ENCODE peak calls at places on chromosomes 16 and 17, in six cellular contexts. A is brain microvascular endothelial cell; W is PC-9; M is NCI-H1694 treated with DMSO at 0.1 percent for 48 hours; N is CD4-positive, alpha-beta memory T cell; T is progenitor cell of endocrine pancreas. P is an unnamed sample.

GRCh38 chr16:56356276-56357241 is 68.8 kb downstream of the AMFR start:
- DNase-seq in A (peak), W (peak), M (peak), N (peak), T (peak), P (peak)

GRCh38 chr17:20202141-20202574 is 193.0 kb downstream of the SPECC1 start:
- DNase-seq in A (no peak), W (no peak), M (no peak), N (no peak), T (no peak), P (no peak)

GRCh38 chr17:46822388-46822921 is 4.0 kb upstream of the WNT3 start:
- DNase-seq in A (no peak), W (no peak), M (no peak), N (no peak), T (no peak), P (no peak)

GRCh38 chr17:65530985-65531507 is 30.4 kb downstream of the AXIN2 start:
- DNase-seq in A (peak), W (no peak), M (no peak), N (no peak), T (no peak), P (no peak)

GRCh38 chr16:59385953-59386352 is 651.8 kb upstream of the GOT2 start:
- DNase-seq in A (peak), W (no peak), M (no peak), N (no peak), T (no peak), P (no peak)

GRCh38 chr17:47675380-47676198 is 18.4 kb upstream of the TBKBP1 start:
- DNase-seq in A (no peak), W (no peak), M (no peak), N (no peak), T (no peak), P (no peak)

GRCh38 chr17:13099906-13100305 is 82.1 kb upstream of the ELAC2 start:
- DNase-seq in A (no peak), W (no peak), M (no peak), N (no peak), T (no peak), P (no peak)

GRCh38 chr17:28743243-28744103 is at the start of gene TRAF4:
- DNase-seq in A (peak), W (peak), M (peak), N (peak), T (peak), P (peak)

GRCh38 chr16:71421911-71422310 is 19.9 kb downstream of the TLE7 start:
- DNase-seq in A (peak), W (peak), M (no peak), N (no peak), T (no peak), P (peak)

GRCh38 chr16:66248096-66248495 is 118.4 kb upstream of the CDH5 start:
- DNase-seq in A (peak), W (no peak), M (no peak), N (no peak), T (no peak), P (no peak)

GRCh38 chr16:85422374-85423185 is 190.5 kb upstream of the GSE1 start:
- DNase-seq in A (no peak), W (peak), M (no peak), N (no peak), T (peak), P (peak)

GRCh38 chr16:81137012-81137335 is 40.8 kb upstream of the GCSH start:
- DNase-seq in A (peak), W (no peak), M (no peak), N (no peak), T (no peak), P (no peak)

GRCh38 chr16:52925143-52925542 is 127.6 kb downstream of the CHD9NB start:
- DNase-seq in A (no peak), W (no peak), M (no peak), N (no peak), T (no peak), P (no peak)

P was measured in LoVo.